ENCODE peak calls at places on chromosomes 12 and 14, in nine cellular contexts. I is non-pigmented ciliary epithelial cell; H is KG1; Q is stimulated activated CD4-positive, alpha-beta T cell treated with anti-CD3 and anti-CD28 coated beads, Interleukin-15, amount 100 ng/mL, for 1 hour; E is psoas muscle; M is activated naive CD4-positive, alpha-beta T cell treated with anti-CD3 and anti-CD28 coated beads, Interleukin-2, amount 50 U/mL, for 16 hours; K is cardiac muscle cell; R is effector CD4-positive, alpha-beta T cell; S is AG08396. Z is an unnamed sample.

GRCh38 chr12:84785951-84786350 is 126.6 kb downstream of the SLC6A15 start:
- DNase-seq in I (no peak), Q (no peak), H (no peak), S (no peak), M (no peak), K (no peak), E (no peak), R (no peak), Z (no peak)

GRCh38 chr12:39763071-39763893 is 143.7 kb upstream of the ABCD2 start:
- DNase-seq in H (no peak), S (no peak), R (no peak), M (no peak), E (no peak), I (no peak), K (no peak), Q (no peak), Z (no peak)

GRCh38 chr14:23175823-23176222 is 7.6 kb downstream of the SLC7A8 start:
- DNase-seq in M (no peak), E (no peak), K (no peak), S (no peak), Q (no peak), R (no peak), I (no peak), H (no peak), Z (no peak)

GRCh38 chr14:31221266-31221665 is 13.7 kb upstream of the HECTD1 start:
- DNase-seq in K (no peak), S (no peak), M (no peak), H (no peak), E (no peak), R (no peak), Q (no peak), I (no peak), Z (no peak)

GRCh38 chr14:54424479-54424901 is 16.7 kb downstream of the CNIH1 start:
- DNase-seq in H (no peak), K (no peak), Q (no peak), I (no peak), S (no peak), M (no peak), E (no peak), R (no peak), Z (no peak)

GRCh38 chr14:67999290-67999689 is 179.7 kb downstream of the RAD51B start:
- DNase-seq in R (no peak), H (no peak), S (no peak), E (no peak), I (peak), K (no peak), M (no peak), Q (no peak), Z (no peak)

GRCh38 chr14:100841445-100842403 is 15.8 kb downstream of the MEG3 start:
- DNase-seq in S (no peak), E (no peak), M (no peak), K (no peak), R (no peak), I (no peak), H (no peak), Q (no peak), Z (no peak)

GRCh38 chr12:116881325-116881866 is at the start of gene HRK:
- DNase-seq in S (peak), Q (no peak), M (peak), R (no peak), K (no peak), E (no peak), H (no peak), I (no peak), Z (no peak)

GRCh38 chr14:105448706-105449111 is 25.9 kb upstream of the CRIP2 start:
- DNase-seq in I (no peak), Q (peak), K (peak), R (peak), M (peak), S (peak), H (no peak), E (peak), Z (peak)

GRCh38 chr12:51822956-51823355 is 25.6 kb downstream of the FIGNL2 start:
- DNase-seq in H (no peak), S (no peak), R (no peak), K (no peak), E (no peak), M (no peak), I (no peak), Q (no peak), Z (no peak)